ENCODE peak calls at places on chromosomes 2 and 18, in eight cellular contexts. A, L, Z, T, D, O, Y and M are unnamed samples.

GRCh38 chr2:175595139-175595538 is 406.9 kb downstream of the LNPK start:
- DNase-seq in L (no peak), A (no peak), D (no peak), Z (no peak), O (no peak), T (no peak), Y (no peak), M (no peak)

GRCh38 chr2:95179451-95179850 is 13.8 kb downstream of the ZNF2 start:
- DNase-seq in A (no peak), O (no peak), Y (peak), L (peak), T (no peak), Z (no peak), D (peak), M (no peak)

GRCh38 chr2:105521176-105521575 is 122.3 kb upstream of the FHL2 start:
- DNase-seq in Y (no peak), Z (no peak), D (no peak), A (no peak), T (peak), O (no peak), L (no peak), M (no peak)

GRCh38 chr2:74037379-74037860 is 52.7 kb downstream of the TET3 start:
- DNase-seq in T (peak), D (no peak), A (no peak), Z (no peak), L (no peak), Y (no peak), O (no peak), M (no peak)

GRCh38 chr2:42234056-42234455 is 64.9 kb downstream of the EML4 start:
- DNase-seq in Z (no peak), O (no peak), T (peak), Y (no peak), A (no peak), L (no peak), D (no peak), M (no peak)

GRCh38 chr2:33900610-33901009 is 301.5 kb upstream of the FAM98A start:
- DNase-seq in Z (no peak), Y (no peak), D (no peak), A (no peak), O (no peak), L (no peak), T (no peak), M (no peak)

GRCh38 chr2:215698566-215698965 is 262.7 kb upstream of the FN1 start:
- DNase-seq in D (no peak), Z (peak), T (peak), O (no peak), L (no peak), Y (no peak), A (no peak), M (no peak)

GRCh38 chr18:5772706-5773105 is 122.6 kb downstream of the TMEM200C start:
- DNase-seq in O (no peak), D (no peak), L (no peak), A (no peak), Y (no peak), T (no peak), Z (no peak), M (no peak)

GRCh38 chr2:200329798-200330197 is 23.3 kb downstream of the SPATS2L start:
- DNase-seq in T (no peak), L (no peak), A (no peak), O (no peak), D (no peak), Z (no peak), Y (no peak), M (no peak)

GRCh38 chr2:189178726-189179606 is 595 bp downstream of the COL5A2 start:
- DNase-seq in A (no peak), Z (no peak), T (peak), D (no peak), O (no peak), L (no peak), Y (no peak), M (no peak)

GRCh38 chr18:76823574-76823973 is 1.2 kb downstream of the ZNF236 start:
- DNase-seq in A (no peak), L (no peak), T (peak), D (no peak), O (no peak), Z (peak), Y (peak), M (no peak)

GRCh38 chr18:34805117-34805882 is 95.2 kb downstream of the DTNA start:
- DNase-seq in D (no peak), Z (no peak), A (no peak), Y (no peak), L (no peak), T (no peak), O (no peak), M (no peak)

GRCh38 chr2:38147333-38148121 is 71.6 kb upstream of the CYP1B1 start:
- DNase-seq in D (no peak), A (no peak), Z (no peak), L (no peak), O (no peak), T (peak), Y (no peak), M (no peak)

GRCh38 chr2:98458207-98458606 is 13.5 kb downstream of the INPP4A start:
- DNase-seq in O (no peak), D (no peak), L (no peak), Z (no peak), A (no peak), T (peak), Y (no peak), M (no peak)

GRCh38 chr2:85283641-85284040 is 44.1 kb downstream of the TGOLN2 start:
- DNase-seq in L (no peak), A (no peak), Z (no peak), Y (no peak), D (no peak), T (no peak), O (no peak), M (no peak)

GRCh38 chr2:58137221-58137620 is 90.6 kb downstream of the VRK2 start:
- DNase-seq in D (no peak), L (no peak), O (no peak), Y (no peak), T (peak), Z (no peak), A (no peak), M (no peak)

GRCh38 chr2:9983413-9984216 is 32.1 kb downstream of the GRHL1 start:
- DNase-seq in T (peak), A (no peak), L (no peak), O (no peak), Y (no peak), D (no peak), Z (no peak), M (no peak)

GRCh38 chr2:187851955-187852624 is 297.9 kb upstream of the TFPI start:
- DNase-seq in A (no peak), L (no peak), D (no peak), Y (no peak), Z (no peak), O (no peak), T (no peak), M (no peak)

GRCh38 chr2:109611467-109612095 is 2.2 kb downstream of the SEPTIN10 start:
- DNase-seq in T (peak), O (no peak), D (no peak), Z (no peak), Y (no peak), L (no peak), A (no peak), M (no peak)

GRCh38 chr2:239555566-239555895 is 154.7 kb upstream of the HDAC4 start:
- DNase-seq in O (no peak), T (no peak), D (no peak), A (no peak), Y (no peak), Z (no peak), L (no peak), M (no peak)

GRCh38 chr2:221478106-221478863 is 93.8 kb downstream of the EPHA4 start:
- DNase-seq in Z (no peak), A (no peak), L (no peak), Y (no peak), D (no peak), O (no peak), T (peak), M (no peak)

GRCh38 chr18:65415167-65415566 is 335.6 kb upstream of the CDH7 start:
- DNase-seq in O (peak), T (no peak), L (no peak), Y (no peak), D (no peak), Z (no peak), A (no peak), M (no peak)

GRCh38 chr2:280655-281110 is 7.2 kb downstream of the ALKAL2 start:
- DNase-seq in Y (no peak), L (no peak), T (no peak), A (no peak), D (no peak), O (no peak), Z (no peak), M (no peak)

GRCh38 chr2:9178905-9179571 is 27.6 kb upstream of the ASAP2 start:
- DNase-seq in Z (peak), O (no peak), T (peak), A (peak), Y (peak), L (peak), D (peak), M (no peak)

GRCh38 chr2:36549063-36549662 is 48.8 kb downstream of the FEZ2 start:
- DNase-seq in A (no peak), Y (no peak), Z (no peak), L (no peak), O (no peak), T (peak), D (no peak), M (no peak)

GRCh38 chr2:211996857-211997256 is 541.7 kb downstream of the ERBB4 start:
- DNase-seq in O (no peak), Z (no peak), D (no peak), T (no peak), Y (no peak), A (no peak), L (no peak), M (no peak)

GRCh38 chr2:207468504-207468903 is 61.3 kb upstream of the CREB1 start:
- DNase-seq in Y (no peak), L (no peak), A (no peak), O (no peak), T (no peak), Z (no peak), D (no peak), M (no peak)

GRCh38 chr2:217975626-217976025 is 27.2 kb downstream of the TNS1 start:
- DNase-seq in L (no peak), Y (no peak), O (no peak), D (no peak), T (no peak), A (no peak), Z (no peak), M (no peak)

GRCh38 chr2:9370746-9371145 is 52.6 kb downstream of the ITGB1BP1 start:
- DNase-seq in A (no peak), D (no peak), L (no peak), Y (no peak), O (no peak), T (no peak), Z (no peak), M (no peak)

GRCh38 chr2:25306767-25307368 is 34.9 kb downstream of the DNMT3A start:
- DNase-seq in Z (peak), O (no peak), T (no peak), Y (no peak), L (peak), A (peak), D (no peak), M (no peak)

GRCh38 chr2:54579682-54580349 is 123.7 kb downstream of the SPTBN1 start:
- DNase-seq in A (peak), Z (no peak), L (no peak), T (no peak), D (peak), Y (peak), O (no peak), M (no peak)

GRCh38 chr18:66555585-66555984 is 48.3 kb downstream of the CDH19 start:
- DNase-seq in D (no peak), T (no peak), A (no peak), Y (no peak), L (no peak), Z (no peak), O (no peak), M (no peak)

GRCh38 chr2:58261215-58261614 is 20.1 kb upstream of the FANCL start:
- DNase-seq in Y (no peak), Z (no peak), L (no peak), T (no peak), D (no peak), A (no peak), O (no peak), M (no peak)

GRCh38 chr2:63796376-63796775 is 45.3 kb upstream of the UGP2 start:
- DNase-seq in O (no peak), Y (no peak), D (no peak), L (no peak), A (no peak), T (no peak), Z (no peak), M (no peak)

GRCh38 chr2:27931361-27931937 is 40.9 kb downstream of the BABAM2 start:
- DNase-seq in L (no peak), A (no peak), O (no peak), D (no peak), T (no peak), Y (no peak), Z (no peak), M (no peak)

DNA sequence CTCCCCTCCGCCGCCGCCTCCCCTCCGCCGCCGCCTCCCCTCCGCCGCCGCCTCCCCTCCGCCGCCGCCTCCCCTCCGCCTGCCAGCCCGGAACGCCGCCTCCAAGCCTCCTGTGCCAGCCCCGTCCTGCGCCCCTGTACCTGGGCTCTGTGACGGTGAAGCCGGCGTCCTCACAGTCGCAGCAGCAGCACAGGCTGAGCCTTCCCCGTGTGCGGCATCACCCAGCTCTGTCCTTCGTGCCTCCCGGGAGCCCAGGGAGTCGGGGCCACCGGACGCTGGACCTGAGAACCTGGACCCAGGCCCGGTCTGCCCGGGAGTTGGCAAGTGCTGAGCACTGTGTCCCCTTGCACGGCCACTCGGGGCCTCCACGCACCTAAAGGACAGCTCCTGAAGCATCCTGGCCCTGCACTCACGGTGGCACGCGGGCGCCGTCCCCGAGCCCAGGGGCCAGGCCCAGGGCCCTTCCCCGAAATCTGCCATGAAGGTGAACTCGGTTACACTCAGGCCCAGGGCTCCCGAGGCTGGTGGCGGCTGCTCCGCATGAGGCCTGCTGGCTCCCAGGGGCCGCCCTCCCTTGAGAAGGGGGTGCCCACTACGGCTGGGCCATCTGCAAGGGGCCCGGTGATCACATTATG is 32.9 kb downstream of the RTP5 start:
- DNase-seq in T (no peak), Z (peak), L (peak), O (no peak), Y (no peak), A (no peak), D (peak), M (peak)
- H3K4me3 ChIP-seq in T (no peak), Z (no peak), L (no peak), O (peak), Y (no peak), A (no peak), D (peak), M (no peak)

DNA sequence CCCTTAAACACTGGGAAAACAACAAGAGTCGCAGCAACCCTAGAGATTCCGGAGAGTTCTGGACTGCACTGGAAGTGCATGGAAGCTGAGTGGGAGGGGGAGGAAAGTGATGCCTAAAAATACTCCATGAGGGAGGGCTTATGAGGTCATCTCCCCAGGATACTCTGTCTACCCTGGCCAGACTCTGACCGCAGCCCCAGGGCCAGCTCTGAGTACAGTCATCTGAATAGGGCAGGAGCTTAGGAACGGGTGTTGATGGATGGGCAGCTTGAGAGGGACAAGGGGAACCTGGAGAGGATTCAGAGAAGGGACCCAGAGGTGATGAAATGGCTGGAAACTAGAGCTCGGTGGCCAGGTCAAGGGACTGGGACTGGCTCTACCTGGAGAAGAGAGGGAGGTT is 79.3 kb upstream of the IGFBP5 start:
- DNase-seq in Z (no peak), Y (peak), O (no peak), D (no peak), L (peak), T (peak), A (no peak), M (peak)
- TF ChIP-seq POLR2A in Z (no peak), Y (no peak), O (no peak), D (no peak), L (no peak), T (no peak), A (no peak), M (no peak)

GRCh38 chr2:32006992-32007391 is 3.8 kb downstream of the MEMO1 start:
- DNase-seq in Z (no peak), L (no peak), Y (no peak), T (no peak), D (no peak), A (no peak), O (no peak), M (no peak)
- H3K4me3 ChIP-seq in Z (no peak), L (no peak), Y (no peak), T (no peak), D (no peak), A (no peak), O (no peak), M (no peak)

DNA sequence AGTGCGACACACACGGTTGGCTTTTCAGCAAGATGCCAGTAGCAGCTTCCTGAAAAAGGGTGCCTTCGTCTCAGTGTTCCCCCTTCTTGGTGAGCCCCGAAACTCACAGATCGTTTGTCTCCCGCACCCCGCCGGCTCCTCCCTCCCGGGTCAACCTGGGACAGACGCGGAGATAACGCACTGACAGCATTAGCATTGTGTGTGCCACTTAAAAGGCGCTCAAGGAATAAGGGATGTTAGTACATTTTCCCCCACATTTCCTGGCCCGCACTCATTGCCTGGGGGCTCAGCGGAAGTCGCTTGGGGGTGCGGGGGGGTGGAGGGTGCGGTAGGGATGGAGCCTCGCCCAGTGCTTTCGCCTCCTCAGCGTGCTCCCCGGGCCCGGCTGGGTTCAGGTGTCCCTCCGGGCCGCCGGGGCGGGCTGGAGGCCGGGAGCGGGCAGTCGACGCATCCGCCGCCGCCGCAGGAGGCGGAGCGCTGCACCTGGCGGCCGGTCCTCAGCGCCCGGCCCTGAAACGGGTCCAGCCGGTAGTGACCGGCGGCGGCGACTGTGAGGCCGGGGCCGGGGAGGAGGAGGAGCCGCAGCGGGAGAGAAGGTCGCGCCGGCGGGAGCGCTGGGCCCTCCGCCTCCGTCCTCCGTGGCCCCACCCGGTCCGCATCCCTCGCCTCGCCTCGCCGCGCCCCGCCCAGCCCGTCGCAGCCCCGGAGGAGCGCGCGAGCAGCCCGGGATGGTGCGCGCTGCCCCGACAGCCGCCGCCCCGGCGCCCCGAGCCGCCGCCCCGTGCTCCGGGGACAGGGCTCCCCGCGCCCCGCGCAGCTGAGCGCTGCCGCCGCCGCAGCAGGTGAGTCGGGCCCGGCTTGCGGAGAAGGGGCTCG is at the start of gene MFSD6:
- DNase-seq in L (peak), O (no peak), Y (peak), A (peak), T (no peak), Z (peak), D (peak), M (peak)
- TF ChIP-seq POLR2A in L (no peak), O (no peak), Y (peak), A (peak), T (no peak), Z (peak), D (no peak), M (peak)

GRCh38 chr2:120238728-120239487 is 13.7 kb upstream of the RALB start:
- DNase-seq in A (no peak), D (peak), Y (peak), T (peak), L (peak), Z (no peak), O (no peak), M (no peak)
- H3K4me3 ChIP-seq in A (no peak), D (no peak), Y (no peak), T (no peak), L (no peak), Z (no peak), O (no peak), M (no peak)

GRCh38 chr2:61712060-61712459 is 141.8 kb downstream of the FAM161A start:
- DNase-seq in A (no peak), L (no peak), O (no peak), Y (no peak), Z (no peak), D (no peak), T (no peak), M (no peak)

GRCh38 chr2:61710711-61711110 is 143.1 kb downstream of the FAM161A start:
- DNase-seq in D (no peak), A (no peak), Z (no peak), Y (peak), T (no peak), L (no peak), O (no peak), M (no peak)

GRCh38 chr2:61713457-61713856 is 140.4 kb downstream of the FAM161A start:
- DNase-seq in A (no peak), L (peak), T (no peak), D (no peak), O (no peak), Y (no peak), Z (no peak), M (no peak)

GRCh38 chr2:61705625-61706024 is 148.2 kb downstream of the FAM161A start:
- DNase-seq in Z (no peak), D (no peak), A (no peak), O (no peak), Y (no peak), L (no peak), T (no peak), M (no peak)

DNA sequence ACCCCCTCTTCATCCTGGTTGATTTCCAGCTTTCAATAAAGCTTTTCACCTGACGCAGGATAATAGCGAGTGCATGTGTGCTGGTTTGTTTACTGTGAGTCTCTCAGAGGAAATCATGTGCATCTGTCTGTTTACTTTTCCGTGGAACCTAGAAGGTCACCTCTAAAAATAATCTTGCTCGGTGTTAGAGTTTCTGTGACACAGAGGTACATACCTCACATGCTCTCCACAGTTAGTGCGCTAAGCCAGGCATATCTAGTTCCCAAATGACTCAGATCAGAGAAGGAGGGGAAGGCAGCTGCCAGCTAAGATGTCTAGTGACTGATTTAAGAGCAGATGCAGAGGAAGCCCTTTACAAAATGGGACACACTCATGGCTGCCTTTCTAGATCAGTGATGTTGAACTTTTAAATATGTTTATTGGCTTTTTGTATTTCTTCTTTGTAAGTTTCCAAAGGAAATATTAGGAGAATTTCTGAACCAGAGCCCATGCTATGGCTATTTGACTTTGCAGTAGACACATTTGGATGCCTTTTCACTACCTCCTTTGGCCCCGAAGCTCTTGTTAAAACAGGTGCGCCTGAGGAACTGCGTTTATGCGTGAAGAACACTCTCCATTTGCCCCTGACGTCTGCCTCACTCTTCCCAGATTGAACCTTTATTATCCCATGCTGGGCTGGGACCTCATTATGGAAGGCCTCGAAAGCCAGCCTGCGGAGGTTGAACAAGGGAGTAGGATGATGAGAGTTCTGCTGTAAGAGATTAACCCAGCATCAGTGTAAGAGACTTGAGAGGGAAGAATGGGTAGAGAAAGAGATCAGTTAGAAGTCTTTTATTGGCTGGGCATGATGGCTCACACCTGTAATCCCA is 145.6 kb downstream of the FAM161A start:
- DNase-seq in A (peak), Z (peak), L (peak), Y (no peak), O (no peak), T (peak), D (peak), M (no peak)
- TF ChIP-seq POLR2A in A (no peak), Z (peak), L (no peak), Y (no peak), O (no peak), T (no peak), D (no peak), M (no peak)